ENCODE peak calls at places on chromosomes 2 and 18, in eight cellular contexts. One of them, this sample, is unnamed.

GRCh38 chr18:66497351-66497750 is 106.5 kb downstream of the CDH19 start:
- DNase-seq in CD8-positive, alpha-beta memory T cell: no peak
- DNase-seq in mesendoderm: peak
- DNase-seq in ovary: no peak
- DNase-seq in tibial artery: no peak
- DNase-seq in gastrocnemius medialis: no peak
- DNase-seq in MM.1S: no peak
- DNase-seq in neural progenitor cell: no peak
- DNase-seq in this sample: no peak

GRCh38 chr2:162185833-162186232 is 33.8 kb upstream of the GCG start:
- DNase-seq in CD8-positive, alpha-beta memory T cell: no peak
- DNase-seq in mesendoderm: no peak
- DNase-seq in ovary: no peak
- DNase-seq in tibial artery: no peak
- DNase-seq in gastrocnemius medialis: peak
- DNase-seq in MM.1S: no peak
- DNase-seq in neural progenitor cell: no peak
- DNase-seq in this sample: no peak

GRCh38 chr2:227813562-227814353 is at the start of gene CCL20:
- DNase-seq in CD8-positive, alpha-beta memory T cell: no peak
- DNase-seq in mesendoderm: no peak
- DNase-seq in ovary: no peak
- DNase-seq in tibial artery: no peak
- DNase-seq in gastrocnemius medialis: no peak
- DNase-seq in MM.1S: no peak
- DNase-seq in neural progenitor cell: no peak
- DNase-seq in this sample: no peak

GRCh38 chr2:16055848-16056580 is 115.7 kb downstream of the MYCN start:
- DNase-seq in CD8-positive, alpha-beta memory T cell: no peak
- DNase-seq in mesendoderm: no peak
- DNase-seq in ovary: no peak
- DNase-seq in tibial artery: no peak
- DNase-seq in gastrocnemius medialis: no peak
- DNase-seq in MM.1S: peak
- DNase-seq in neural progenitor cell: no peak
- DNase-seq in this sample: no peak

GRCh38 chr2:46887028-46887885 is 28.3 kb downstream of the MCFD2 start:
- DNase-seq in CD8-positive, alpha-beta memory T cell: no peak
- DNase-seq in mesendoderm: no peak
- DNase-seq in ovary: no peak
- DNase-seq in tibial artery: no peak
- DNase-seq in gastrocnemius medialis: no peak
- DNase-seq in MM.1S: no peak
- DNase-seq in neural progenitor cell: no peak
- DNase-seq in this sample: no peak

GRCh38 chr2:55965276-55965675 is 41.7 kb upstream of the EFEMP1 start:
- DNase-seq in CD8-positive, alpha-beta memory T cell: no peak
- DNase-seq in mesendoderm: peak
- DNase-seq in ovary: no peak
- DNase-seq in tibial artery: no peak
- DNase-seq in gastrocnemius medialis: no peak
- DNase-seq in MM.1S: no peak
- DNase-seq in neural progenitor cell: no peak
- DNase-seq in this sample: no peak

GRCh38 chr2:27024812-27025211 is 8.0 kb upstream of the TMEM214 start:
- DNase-seq in CD8-positive, alpha-beta memory T cell: no peak
- DNase-seq in mesendoderm: no peak
- DNase-seq in ovary: no peak
- DNase-seq in tibial artery: no peak
- DNase-seq in gastrocnemius medialis: no peak
- DNase-seq in MM.1S: no peak
- DNase-seq in neural progenitor cell: peak
- DNase-seq in this sample: no peak

GRCh38 chr2:205934443-205934842 is 151.5 kb downstream of the INO80D start:
- DNase-seq in CD8-positive, alpha-beta memory T cell: no peak
- DNase-seq in mesendoderm: peak
- DNase-seq in ovary: no peak
- DNase-seq in tibial artery: no peak
- DNase-seq in gastrocnemius medialis: no peak
- DNase-seq in MM.1S: no peak
- DNase-seq in neural progenitor cell: no peak
- DNase-seq in this sample: no peak

GRCh38 chr2:85804583-85804982 is 50.8 kb downstream of the ATOH8 start:
- DNase-seq in CD8-positive, alpha-beta memory T cell: peak
- DNase-seq in mesendoderm: peak
- DNase-seq in ovary: no peak
- DNase-seq in tibial artery: no peak
- DNase-seq in gastrocnemius medialis: no peak
- DNase-seq in MM.1S: no peak
- DNase-seq in neural progenitor cell: peak
- DNase-seq in this sample: no peak

GRCh38 chr2:143600136-143600535 is 470.9 kb downstream of the ARHGAP15 start:
- DNase-seq in CD8-positive, alpha-beta memory T cell: no peak
- DNase-seq in mesendoderm: no peak
- DNase-seq in ovary: no peak
- DNase-seq in tibial artery: no peak
- DNase-seq in gastrocnemius medialis: no peak
- DNase-seq in MM.1S: no peak
- DNase-seq in neural progenitor cell: no peak
- DNase-seq in this sample: no peak

GRCh38 chr2:192292478-192292877 is 97.7 kb upstream of the TMEFF2 start:
- DNase-seq in CD8-positive, alpha-beta memory T cell: no peak
- DNase-seq in mesendoderm: no peak
- DNase-seq in ovary: no peak
- DNase-seq in tibial artery: no peak
- DNase-seq in gastrocnemius medialis: no peak
- DNase-seq in MM.1S: no peak
- DNase-seq in neural progenitor cell: no peak
- DNase-seq in this sample: no peak

GRCh38 chr18:6606411-6607085 is 123.0 kb upstream of the ARHGAP28 start:
- DNase-seq in CD8-positive, alpha-beta memory T cell: no peak
- DNase-seq in mesendoderm: peak
- DNase-seq in ovary: no peak
- DNase-seq in tibial artery: no peak
- DNase-seq in gastrocnemius medialis: no peak
- DNase-seq in MM.1S: no peak
- DNase-seq in neural progenitor cell: peak
- DNase-seq in this sample: no peak

GRCh38 chr18:8507881-8508280 is 101.4 kb upstream of the RAB12 start:
- DNase-seq in CD8-positive, alpha-beta memory T cell: no peak
- DNase-seq in mesendoderm: no peak
- DNase-seq in ovary: no peak
- DNase-seq in tibial artery: no peak
- DNase-seq in gastrocnemius medialis: no peak
- DNase-seq in MM.1S: no peak
- DNase-seq in neural progenitor cell: no peak
- DNase-seq in this sample: no peak

GRCh38 chr2:232415138-232415690 is 8.6 kb downstream of the ALPG start:
- DNase-seq in CD8-positive, alpha-beta memory T cell: no peak
- DNase-seq in mesendoderm: no peak
- DNase-seq in ovary: no peak
- DNase-seq in tibial artery: no peak
- DNase-seq in gastrocnemius medialis: no peak
- DNase-seq in MM.1S: no peak
- DNase-seq in neural progenitor cell: no peak
- DNase-seq in this sample: no peak

GRCh38 chr18:36711813-36712444 is 116.9 kb downstream of the TPGS2 start:
- DNase-seq in CD8-positive, alpha-beta memory T cell: no peak
- DNase-seq in mesendoderm: peak
- DNase-seq in ovary: no peak
- DNase-seq in tibial artery: peak
- DNase-seq in gastrocnemius medialis: peak
- DNase-seq in MM.1S: no peak
- DNase-seq in neural progenitor cell: no peak
- DNase-seq in this sample: peak

GRCh38 chr2:132547089-132547687 is 122.8 kb downstream of the LYPD1 start:
- DNase-seq in CD8-positive, alpha-beta memory T cell: no peak
- DNase-seq in mesendoderm: peak
- DNase-seq in ovary: peak
- DNase-seq in tibial artery: peak
- DNase-seq in gastrocnemius medialis: peak
- DNase-seq in MM.1S: peak
- DNase-seq in neural progenitor cell: peak
- DNase-seq in this sample: no peak

GRCh38 chr18:33010149-33010548 is 237.3 kb upstream of the KLHL14 start:
- DNase-seq in CD8-positive, alpha-beta memory T cell: no peak
- DNase-seq in mesendoderm: peak
- DNase-seq in ovary: no peak
- DNase-seq in tibial artery: no peak
- DNase-seq in gastrocnemius medialis: no peak
- DNase-seq in MM.1S: no peak
- DNase-seq in neural progenitor cell: no peak
- DNase-seq in this sample: no peak

GRCh38 chr2:100257939-100258338 is 64.4 kb downstream of the LONRF2 start:
- DNase-seq in CD8-positive, alpha-beta memory T cell: no peak
- DNase-seq in mesendoderm: no peak
- DNase-seq in ovary: no peak
- DNase-seq in tibial artery: no peak
- DNase-seq in gastrocnemius medialis: no peak
- DNase-seq in MM.1S: no peak
- DNase-seq in neural progenitor cell: no peak
- DNase-seq in this sample: no peak

GRCh38 chr2:193240752-193241151 is 1046.0 kb upstream of the TMEFF2 start:
- DNase-seq in CD8-positive, alpha-beta memory T cell: no peak
- DNase-seq in mesendoderm: peak
- DNase-seq in ovary: no peak
- DNase-seq in tibial artery: no peak
- DNase-seq in gastrocnemius medialis: no peak
- DNase-seq in MM.1S: peak
- DNase-seq in neural progenitor cell: peak
- DNase-seq in this sample: no peak

GRCh38 chr2:222427606-222428320 is 3.4 kb downstream of the SGPP2 start:
- DNase-seq in CD8-positive, alpha-beta memory T cell: no peak
- DNase-seq in mesendoderm: no peak
- DNase-seq in ovary: no peak
- DNase-seq in tibial artery: no peak
- DNase-seq in gastrocnemius medialis: no peak
- DNase-seq in MM.1S: no peak
- DNase-seq in neural progenitor cell: no peak
- DNase-seq in this sample: no peak
- H3K4me3 ChIP-seq in CD8-positive, alpha-beta memory T cell: no peak
- H3K4me3 ChIP-seq in mesendoderm: no peak
- H3K4me3 ChIP-seq in ovary: no peak
- H3K4me3 ChIP-seq in tibial artery: no peak
- H3K4me3 ChIP-seq in gastrocnemius medialis: no peak
- H3K4me3 ChIP-seq in MM.1S: no peak
- H3K4me3 ChIP-seq in neural progenitor cell: no peak
- H3K4me3 ChIP-seq in this sample: no peak

GRCh38 chr2:1707771-1708351 is 36.5 kb downstream of the PXDN start:
- DNase-seq in CD8-positive, alpha-beta memory T cell: no peak
- DNase-seq in mesendoderm: peak
- DNase-seq in ovary: peak
- DNase-seq in tibial artery: peak
- DNase-seq in gastrocnemius medialis: peak
- DNase-seq in MM.1S: no peak
- DNase-seq in neural progenitor cell: peak
- DNase-seq in this sample: no peak
- H3K4me3 ChIP-seq in CD8-positive, alpha-beta memory T cell: no peak
- H3K4me3 ChIP-seq in mesendoderm: no peak
- H3K4me3 ChIP-seq in ovary: no peak
- H3K4me3 ChIP-seq in tibial artery: peak
- H3K4me3 ChIP-seq in gastrocnemius medialis: peak
- H3K4me3 ChIP-seq in MM.1S: no peak
- H3K4me3 ChIP-seq in neural progenitor cell: peak
- H3K4me3 ChIP-seq in this sample: peak

GRCh38 chr2:157857881-157858280 is 18.2 kb downstream of the ACVR1 start:
- DNase-seq in CD8-positive, alpha-beta memory T cell: no peak
- DNase-seq in mesendoderm: no peak
- DNase-seq in ovary: no peak
- DNase-seq in tibial artery: no peak
- DNase-seq in gastrocnemius medialis: no peak
- DNase-seq in MM.1S: no peak
- DNase-seq in neural progenitor cell: no peak
- DNase-seq in this sample: no peak
- H3K4me3 ChIP-seq in CD8-positive, alpha-beta memory T cell: no peak
- H3K4me3 ChIP-seq in mesendoderm: no peak
- H3K4me3 ChIP-seq in ovary: no peak
- H3K4me3 ChIP-seq in tibial artery: no peak
- H3K4me3 ChIP-seq in gastrocnemius medialis: no peak
- H3K4me3 ChIP-seq in MM.1S: no peak
- H3K4me3 ChIP-seq in neural progenitor cell: no peak
- H3K4me3 ChIP-seq in this sample: no peak

GRCh38 chr2:102063360-102063947 is 71.7 kb downstream of the IL1R2 start:
- DNase-seq in CD8-positive, alpha-beta memory T cell: no peak
- DNase-seq in mesendoderm: peak
- DNase-seq in ovary: no peak
- DNase-seq in tibial artery: peak
- DNase-seq in gastrocnemius medialis: peak
- DNase-seq in MM.1S: no peak
- DNase-seq in neural progenitor cell: no peak
- DNase-seq in this sample: peak
- H3K4me3 ChIP-seq in CD8-positive, alpha-beta memory T cell: no peak
- H3K4me3 ChIP-seq in mesendoderm: no peak
- H3K4me3 ChIP-seq in ovary: no peak
- H3K4me3 ChIP-seq in tibial artery: no peak
- H3K4me3 ChIP-seq in gastrocnemius medialis: no peak
- H3K4me3 ChIP-seq in MM.1S: no peak
- H3K4me3 ChIP-seq in neural progenitor cell: no peak
- H3K4me3 ChIP-seq in this sample: peak

DNA sequence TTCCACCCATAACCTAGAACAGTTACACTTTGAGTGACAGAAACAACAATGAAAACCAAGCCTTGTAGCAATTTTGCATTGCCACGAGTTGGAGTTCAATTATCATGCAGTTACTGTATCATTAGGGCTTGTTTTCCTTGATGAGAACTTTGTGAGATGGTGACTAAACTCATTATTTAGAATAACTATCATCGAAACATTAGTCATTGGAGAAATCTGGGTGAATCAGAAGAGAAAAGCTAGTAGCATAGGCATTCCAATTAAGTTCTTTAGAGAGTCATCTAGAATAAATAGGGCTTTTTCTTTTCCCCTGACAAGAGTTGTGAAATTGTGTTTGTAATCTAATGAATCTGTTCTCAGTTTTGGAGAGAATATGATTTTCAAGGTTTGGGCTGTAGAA is 122.8 kb upstream of the DOCK10 start:
- DNase-seq in CD8-positive, alpha-beta memory T cell: no peak
- DNase-seq in mesendoderm: no peak
- DNase-seq in ovary: no peak
- DNase-seq in tibial artery: no peak
- DNase-seq in gastrocnemius medialis: no peak
- DNase-seq in MM.1S: no peak
- DNase-seq in neural progenitor cell: no peak
- DNase-seq in this sample: no peak
- H3K4me3 ChIP-seq in CD8-positive, alpha-beta memory T cell: no peak
- H3K4me3 ChIP-seq in mesendoderm: no peak
- H3K4me3 ChIP-seq in ovary: no peak
- H3K4me3 ChIP-seq in tibial artery: no peak
- H3K4me3 ChIP-seq in gastrocnemius medialis: no peak
- H3K4me3 ChIP-seq in MM.1S: no peak
- H3K4me3 ChIP-seq in neural progenitor cell: no peak
- H3K4me3 ChIP-seq in this sample: no peak